ENCODE peak calls at places on chromosomes 6 and 20, in five cellular contexts. A, J, G, O and Z are unnamed samples.

GRCh38 chr6:148414836-148415235 is 72.2 kb downstream of the SASH1 start:
- DNase-seq in A (no peak), J (no peak), G (no peak), O (peak), Z (no peak)

GRCh38 chr6:159633196-159633595 is 59.8 kb downstream of the SOD2 start:
- DNase-seq in A (no peak), J (no peak), G (no peak), O (peak), Z (no peak)

GRCh38 chr6:45920819-45921511 is 94.7 kb downstream of the CLIC5 start:
- DNase-seq in A (no peak), J (no peak), G (no peak), O (no peak), Z (peak)

GRCh38 chr20:37314099-37314498 is 24.6 kb downstream of the MANBAL start:
- DNase-seq in A (no peak), J (no peak), G (no peak), O (no peak), Z (no peak)

GRCh38 chr20:50663095-50663821 is 28.1 kb downstream of the RIPOR3 start:
- DNase-seq in A (no peak), J (no peak), G (no peak), O (no peak), Z (no peak)

GRCh38 chr20:38842558-38842981 is 37.1 kb downstream of the PPP1R16B start:
- DNase-seq in A (no peak), J (no peak), G (no peak), O (no peak), Z (no peak)

GRCh38 chr6:89977808-89978748 is 83.8 kb downstream of the GJA10 start:
- DNase-seq in A (peak), J (no peak), G (no peak), O (no peak), Z (no peak)

GRCh38 chr6:14286144-14286543 is 168.6 kb downstream of the CD83 start:
- DNase-seq in A (no peak), J (no peak), G (no peak), O (peak), Z (no peak)

GRCh38 chr20:38447251-38447661 is 12.1 kb upstream of the SNHG17 start:
- DNase-seq in A (no peak), J (no peak), G (no peak), O (no peak), Z (no peak)

GRCh38 chr20:24423794-24424307 is 45.6 kb upstream of the SYNDIG1 start:
- DNase-seq in A (no peak), J (no peak), G (no peak), O (no peak), Z (no peak)

GRCh38 chr6:122789862-122790739 is 1.0 kb downstream of the SMPDL3A start:
- DNase-seq in A (peak), J (peak), G (no peak), O (no peak), Z (no peak)

GRCh38 chr6:8859501-8859900 is 424.2 kb upstream of the SLC35B3 start:
- DNase-seq in A (no peak), J (no peak), G (no peak), O (no peak), Z (no peak)

GRCh38 chr6:136956590-136957573 is 34.8 kb downstream of the SLC35D3 start:
- DNase-seq in A (no peak), J (no peak), G (no peak), O (no peak), Z (no peak)

GRCh38 chr20:43984587-43984986 is 69.9 kb downstream of the TOX2 start:
- DNase-seq in A (no peak), J (no peak), G (no peak), O (no peak), Z (no peak)

GRCh38 chr20:16803965-16804792 is 56.0 kb downstream of the OTOR start:
- DNase-seq in A (peak), J (peak), G (no peak), O (peak), Z (no peak)

GRCh38 chr6:132962936-132963579 is 148.7 kb downstream of the RPS12 start:
- DNase-seq in A (peak), J (peak), G (peak), O (peak), Z (no peak)

GRCh38 chr6:132888701-132889100 is 74.3 kb downstream of the RPS12 start:
- DNase-seq in A (no peak), J (no peak), G (no peak), O (no peak), Z (no peak)

GRCh38 chr20:19993937-19994667 is 23.1 kb upstream of the NAA20 start:
- DNase-seq in A (no peak), J (no peak), G (no peak), O (peak), Z (no peak)

GRCh38 chr6:154343473-154344308 is 12.9 kb downstream of the IPCEF1 start:
- DNase-seq in A (no peak), J (peak), G (no peak), O (peak), Z (no peak)
- TF ChIP-seq CTCF in A (no peak), J (peak), G (peak), O (peak), Z (peak)

DNA sequence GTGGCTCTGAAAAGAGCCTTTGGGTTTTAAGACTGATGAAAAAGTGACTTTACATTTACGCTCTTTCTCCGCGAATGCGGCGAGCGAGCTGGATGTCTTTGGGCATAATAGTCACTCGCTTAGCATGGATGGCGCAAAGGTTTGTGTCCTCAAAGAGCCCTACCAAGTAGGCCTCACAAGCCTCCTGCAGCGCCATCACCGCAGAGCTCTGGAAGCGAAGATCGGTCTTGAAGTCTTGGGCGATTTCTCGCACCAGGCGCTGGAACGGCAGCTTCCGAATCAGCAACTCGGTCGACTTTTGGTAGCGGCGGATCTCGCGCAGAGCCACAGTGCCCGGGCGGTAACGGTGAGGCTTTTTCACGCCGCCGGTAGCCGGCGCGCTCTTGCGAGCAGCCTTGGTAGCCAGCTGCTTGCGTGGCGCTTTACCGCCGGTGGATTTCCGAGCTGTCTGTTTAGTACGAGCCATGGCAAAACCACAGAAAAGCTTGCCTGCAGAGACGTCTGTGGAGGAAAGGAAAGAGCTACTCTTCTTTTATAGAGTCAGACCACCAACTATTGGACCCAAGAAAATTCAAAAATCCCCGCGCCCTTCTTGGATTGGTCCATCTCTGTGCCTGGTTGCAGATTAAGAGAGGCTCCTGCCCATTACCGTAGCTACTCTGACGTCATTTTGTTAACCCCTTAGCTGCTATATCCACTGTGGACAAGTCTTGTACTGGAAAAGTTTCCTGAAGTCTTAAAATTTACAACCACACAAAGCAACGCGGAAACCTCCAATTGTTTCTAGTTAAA is 55.4 kb upstream of the HFE start:
- DNase-seq in A (peak), J (peak), G (peak), O (peak), Z (peak)
- TF ChIP-seq CTCF in A (no peak), J (no peak), G (no peak), O (peak), Z (no peak)

GRCh38 chr20:57582432-57583288 is 21.8 kb downstream of the PCK1 start:
- DNase-seq in A (no peak), J (no peak), G (no peak), O (no peak), Z (no peak)
- TF ChIP-seq CTCF in A (peak), J (no peak), G (no peak), O (peak), Z (peak)

DNA sequence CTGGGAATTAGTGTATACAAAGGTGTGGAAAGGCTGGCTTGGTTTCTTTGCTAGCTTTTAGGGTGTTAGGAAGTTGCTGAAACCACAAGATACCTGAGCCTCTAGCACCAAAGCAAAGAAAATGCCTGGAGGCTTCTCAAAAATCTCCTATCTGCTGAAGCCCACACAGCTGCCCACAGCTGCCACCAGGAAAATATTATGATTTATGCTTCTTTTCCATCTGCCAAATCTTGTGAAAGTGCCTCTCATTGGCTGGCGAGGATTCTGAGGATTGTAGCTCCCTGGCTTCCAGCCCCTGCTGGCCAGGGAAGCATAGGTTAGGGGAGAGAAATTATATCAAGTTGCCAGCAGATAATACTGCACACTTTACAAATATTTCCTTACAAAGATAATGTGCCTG is 98.5 kb downstream of the MRPL14 start:
- DNase-seq in A (no peak), J (no peak), G (no peak), O (no peak), Z (no peak)
- TF ChIP-seq CTCF in A (no peak), J (no peak), G (no peak), O (peak), Z (peak)

GRCh38 chr6:43885399-43886066 is 115.5 kb downstream of the VEGFA start:
- DNase-seq in A (no peak), J (no peak), G (no peak), O (no peak), Z (no peak)
- TF ChIP-seq CTCF in A (no peak), J (no peak), G (no peak), O (no peak), Z (no peak)